ENCODE peak calls at places on chromosomes 11 and 22, in seven cellular contexts. One of them, this sample, is unnamed.
A peak's percentile ranks its signal among the peaks of the same experiment; 100 is the strongest.

GRCh38 chr11:45662096-45662664 is 3.2 kb downstream of the CHST1 start:
- DNase-seq in GM23338: no peak
- DNase-seq in HCT116: no peak
- DNase-seq in fibroblast of lung: no peak
- DNase-seq in IMR-90: no peak
- DNase-seq in astrocyte: no peak
- DNase-seq in H1: no peak
- DNase-seq in this sample: peak; percentile 66

GRCh38 chr11:534197-534591 is 1.2 kb downstream of the HRAS start:
- DNase-seq in IMR-90: no peak
- DNase-seq in HCT116: no peak
- DNase-seq in H1: no peak
- DNase-seq in astrocyte: no peak
- DNase-seq in fibroblast of lung: no peak
- DNase-seq in GM23338: no peak
- DNase-seq in this sample: no peak

GRCh38 chr11:19194620-19195308 is 7.0 kb downstream of the CSRP3 start:
- DNase-seq in HCT116: no peak
- DNase-seq in IMR-90: no peak
- DNase-seq in GM23338: no peak
- DNase-seq in H1: no peak
- DNase-seq in astrocyte: no peak
- DNase-seq in fibroblast of lung: no peak
- DNase-seq in this sample: no peak

GRCh38 chr11:69030324-69030723 is 17.3 kb upstream of the MRGPRF start:
- DNase-seq in astrocyte: no peak
- DNase-seq in H1: no peak
- DNase-seq in IMR-90: no peak
- DNase-seq in fibroblast of lung: no peak
- DNase-seq in GM23338: no peak
- DNase-seq in HCT116: no peak
- DNase-seq in this sample: peak; percentile 38

GRCh38 chr11:62732830-62733229 is 4.5 kb downstream of the TTC9C start:
- DNase-seq in H1: no peak
- DNase-seq in HCT116: no peak
- DNase-seq in astrocyte: no peak
- DNase-seq in fibroblast of lung: no peak
- DNase-seq in GM23338: peak; percentile 55
- DNase-seq in IMR-90: peak; percentile 36
- DNase-seq in this sample: no peak

GRCh38 chr11:57493507-57494503 is 21.7 kb downstream of the SLC43A1 start:
- DNase-seq in HCT116: peak; percentile 73
- DNase-seq in astrocyte: no peak
- DNase-seq in H1: peak; percentile 93
- DNase-seq in GM23338: peak; percentile 97
- DNase-seq in fibroblast of lung: no peak
- DNase-seq in IMR-90: peak; percentile 17
- DNase-seq in this sample: peak; percentile 71

GRCh38 chr22:43923191-43923590 is 414 bp upstream of the PNPLA3 start:
- DNase-seq in HCT116: no peak
- DNase-seq in astrocyte: no peak
- DNase-seq in IMR-90: no peak
- DNase-seq in fibroblast of lung: peak; percentile 24
- DNase-seq in GM23338: no peak
- DNase-seq in H1: peak; percentile 56
- DNase-seq in this sample: no peak

GRCh38 chr11:46675288-46675851 is 25.0 kb downstream of the ARHGAP1 start:
- DNase-seq in astrocyte: peak; percentile 63
- DNase-seq in HCT116: no peak
- DNase-seq in IMR-90: peak; percentile 72
- DNase-seq in fibroblast of lung: peak; percentile 72
- DNase-seq in H1: no peak
- DNase-seq in GM23338: no peak
- DNase-seq in this sample: peak; percentile 98

GRCh38 chr11:6646631-6647281 is 8.9 kb downstream of the DCHS1 start:
- DNase-seq in astrocyte: no peak
- DNase-seq in GM23338: peak; percentile 29
- DNase-seq in H1: no peak
- DNase-seq in IMR-90: peak; percentile 60
- DNase-seq in fibroblast of lung: no peak
- DNase-seq in HCT116: no peak
- DNase-seq in this sample: no peak

GRCh38 chr11:122729139-122729538 is 73.6 kb downstream of the UBASH3B start:
- DNase-seq in astrocyte: no peak
- DNase-seq in HCT116: no peak
- DNase-seq in GM23338: no peak
- DNase-seq in fibroblast of lung: no peak
- DNase-seq in IMR-90: no peak
- DNase-seq in H1: no peak
- DNase-seq in this sample: no peak

GRCh38 chr11:62552931-62553838 is 6.6 kb upstream of the AHNAK start:
- DNase-seq in HCT116: peak; percentile 91
- DNase-seq in H1: peak; percentile 82
- DNase-seq in IMR-90: peak; percentile 96
- DNase-seq in GM23338: peak; percentile 88
- DNase-seq in astrocyte: peak; percentile 96
- DNase-seq in fibroblast of lung: peak; percentile 98
- DNase-seq in this sample: peak; percentile 98

GRCh38 chr11:123601737-123602136 is 52.7 kb downstream of the SCN3B start:
- DNase-seq in IMR-90: no peak
- DNase-seq in fibroblast of lung: no peak
- DNase-seq in astrocyte: no peak
- DNase-seq in GM23338: no peak
- DNase-seq in HCT116: no peak
- DNase-seq in H1: no peak
- DNase-seq in this sample: no peak

GRCh38 chr11:6855971-6856542 is 6.8 kb upstream of the OR10A2 start:
- DNase-seq in astrocyte: peak; percentile 20
- DNase-seq in GM23338: no peak
- DNase-seq in HCT116: no peak
- DNase-seq in H1: no peak
- DNase-seq in IMR-90: peak; percentile 67
- DNase-seq in fibroblast of lung: peak; percentile 49
- DNase-seq in this sample: no peak

GRCh38 chr11:8370812-8371515 is 107.3 kb upstream of the LMO1 start:
- DNase-seq in fibroblast of lung: no peak
- DNase-seq in astrocyte: no peak
- DNase-seq in HCT116: no peak
- DNase-seq in H1: no peak
- DNase-seq in IMR-90: no peak
- DNase-seq in GM23338: no peak
- DNase-seq in this sample: peak; percentile 48

GRCh38 chr11:74492084-74492483 is 1.4 kb downstream of the LIPT2 start:
- DNase-seq in astrocyte: no peak
- DNase-seq in H1: no peak
- DNase-seq in IMR-90: no peak
- DNase-seq in fibroblast of lung: no peak
- DNase-seq in HCT116: no peak
- DNase-seq in GM23338: peak; percentile 2
- DNase-seq in this sample: no peak

GRCh38 chr11:74487875-74488274 is 5.6 kb downstream of the LIPT2 start:
- DNase-seq in GM23338: peak; percentile 55
- DNase-seq in astrocyte: no peak
- DNase-seq in IMR-90: no peak
- DNase-seq in H1: no peak
- DNase-seq in fibroblast of lung: no peak
- DNase-seq in HCT116: peak; percentile 32
- DNase-seq in this sample: no peak

GRCh38 chr11:74492974-74493815 is at the start of gene LIPT2:
- DNase-seq in fibroblast of lung: peak; percentile 98
- DNase-seq in astrocyte: peak; percentile 94
- DNase-seq in HCT116: peak; percentile 96
- DNase-seq in IMR-90: peak; percentile 95
- DNase-seq in GM23338: peak; percentile 99
- DNase-seq in H1: peak; percentile 94
- DNase-seq in this sample: peak; percentile 97

GRCh38 chr11:74493816-74494630 is 499 bp upstream of the LIPT2 start:
- DNase-seq in GM23338: peak; percentile 34
- DNase-seq in H1: no peak
- DNase-seq in fibroblast of lung: no peak
- DNase-seq in IMR-90: peak; percentile 47
- DNase-seq in astrocyte: no peak
- DNase-seq in HCT116: peak; percentile 22
- DNase-seq in this sample: peak; percentile 89

DNA sequence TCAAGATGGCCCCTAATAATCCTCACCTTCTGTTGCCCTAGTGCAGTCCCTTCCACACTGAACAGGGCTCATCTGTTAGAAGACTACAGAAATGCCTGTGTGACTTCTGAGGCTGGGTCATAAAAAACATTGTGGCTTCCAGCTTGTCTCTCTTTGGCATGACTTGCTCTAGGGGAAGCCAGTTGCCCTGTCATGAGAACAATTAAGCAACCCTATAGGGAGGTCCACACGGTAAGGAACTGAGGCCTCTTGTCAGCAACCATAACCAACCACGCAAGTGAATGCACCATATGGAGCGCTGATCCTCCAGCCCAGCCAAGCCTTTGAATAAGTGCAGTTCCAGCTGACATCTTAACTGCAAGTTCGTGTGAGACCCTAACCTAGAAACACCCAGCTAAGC is 2.6 kb downstream of the LIPT2 start:
- DNase-seq in GM23338: no peak
- DNase-seq in astrocyte: no peak
- DNase-seq in H1: no peak
- DNase-seq in fibroblast of lung: no peak
- DNase-seq in IMR-90: no peak
- DNase-seq in HCT116: no peak
- DNase-seq in this sample: no peak
- TF ChIP-seq CTCF in GM23338: no peak
- TF ChIP-seq CTCF in astrocyte: no peak
- TF ChIP-seq CTCF in H1: no peak
- TF ChIP-seq CTCF in fibroblast of lung: no peak
- TF ChIP-seq CTCF in IMR-90: no peak
- TF ChIP-seq CTCF in HCT116: no peak
- TF ChIP-seq CTCF in this sample: no peak

DNA sequence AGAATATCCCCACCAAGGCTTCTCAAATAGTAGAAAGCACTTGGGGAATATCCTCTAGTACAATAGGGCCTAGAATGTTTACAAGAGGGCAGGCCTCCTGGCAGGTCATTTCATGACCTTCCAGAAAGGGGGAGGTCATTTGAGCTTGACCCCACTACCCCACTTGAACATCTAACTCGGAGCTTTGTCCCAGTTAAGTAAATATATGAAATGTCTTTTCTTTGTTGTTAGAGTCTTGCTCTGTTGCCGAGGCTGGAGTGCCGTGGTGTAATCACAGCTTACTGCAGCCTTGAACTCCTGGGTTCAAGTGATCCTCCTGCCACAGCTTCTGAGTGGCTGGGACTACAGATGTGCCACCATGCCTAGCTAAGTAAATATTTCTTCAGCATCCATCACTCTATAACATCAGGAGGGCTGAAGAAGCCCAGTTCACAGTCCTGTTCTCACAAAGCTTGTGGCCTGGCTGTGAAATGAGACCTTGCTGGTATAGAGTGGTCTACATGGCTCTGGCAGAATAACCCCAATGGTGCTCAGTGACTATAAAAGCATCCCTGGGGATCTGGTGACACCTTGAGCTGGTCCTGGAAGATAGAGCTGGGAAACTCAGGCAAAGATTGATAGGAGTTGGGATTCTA is 108.3 kb downstream of the ABTB2 start:
- DNase-seq in H1: no peak
- DNase-seq in astrocyte: no peak
- DNase-seq in GM23338: no peak
- DNase-seq in fibroblast of lung: no peak
- DNase-seq in HCT116: no peak
- DNase-seq in IMR-90: no peak
- DNase-seq in this sample: no peak
- H2AFZ ChIP-seq in H1: no peak overlapping the region
- H2AFZ ChIP-seq in astrocyte: no peak overlapping the region
- H2AFZ ChIP-seq in GM23338: no peak overlapping the region
- H2AFZ ChIP-seq in fibroblast of lung: no peak overlapping the region
- H2AFZ ChIP-seq in HCT116: no peak overlapping the region
- H2AFZ ChIP-seq in IMR-90: no peak overlapping the region
- H2AFZ ChIP-seq in this sample: no peak overlapping the region

GRCh38 chr11:118004543-118005223 is 18.5 kb downstream of the IL10RA start:
- DNase-seq in HCT116: no peak
- DNase-seq in fibroblast of lung: no peak
- DNase-seq in GM23338: no peak
- DNase-seq in IMR-90: no peak
- DNase-seq in astrocyte: no peak
- DNase-seq in H1: peak; percentile 29
- DNase-seq in this sample: no peak
- H3K4me1 ChIP-seq in HCT116: no peaks in the 10 kb centered on the region
- H3K4me1 ChIP-seq in fibroblast of lung: no peaks in the 10 kb centered on the region
- H3K4me1 ChIP-seq in GM23338: peaks cover 4% of the 10 kb centered on the region
- H3K4me1 ChIP-seq in IMR-90: no peaks in the 10 kb centered on the region
- H3K4me1 ChIP-seq in astrocyte: no peaks in the 10 kb centered on the region
- H3K4me1 ChIP-seq in H1: no peaks in the 10 kb centered on the region
- H3K4me1 ChIP-seq in this sample: no peaks in the 10 kb centered on the region

GRCh38 chr11:10407749-10408472 is 47.2 kb upstream of the AMPD3 start:
- DNase-seq in fibroblast of lung: no peak
- DNase-seq in astrocyte: no peak
- DNase-seq in HCT116: no peak
- DNase-seq in IMR-90: no peak
- DNase-seq in GM23338: no peak
- DNase-seq in H1: no peak
- DNase-seq in this sample: no peak

GRCh38 chr11:10410106-10410843 is 44.8 kb upstream of the AMPD3 start:
- DNase-seq in fibroblast of lung: no peak
- DNase-seq in HCT116: no peak
- DNase-seq in astrocyte: no peak
- DNase-seq in IMR-90: no peak
- DNase-seq in H1: no peak
- DNase-seq in GM23338: no peak
- DNase-seq in this sample: no peak

GRCh38 chr11:10407055-10407454 is 48.0 kb upstream of the AMPD3 start:
- DNase-seq in HCT116: peak; percentile 40
- DNase-seq in GM23338: no peak
- DNase-seq in fibroblast of lung: peak; percentile 35
- DNase-seq in astrocyte: no peak
- DNase-seq in IMR-90: peak; percentile 63
- DNase-seq in H1: no peak
- DNase-seq in this sample: no peak

GRCh38 chr11:10410844-10411200 is 44.2 kb upstream of the AMPD3 start:
- DNase-seq in HCT116: no peak
- DNase-seq in H1: no peak
- DNase-seq in IMR-90: no peak
- DNase-seq in fibroblast of lung: no peak
- DNase-seq in GM23338: no peak
- DNase-seq in astrocyte: no peak
- DNase-seq in this sample: no peak

GRCh38 chr11:10409207-10409661 is 45.8 kb upstream of the AMPD3 start:
- DNase-seq in fibroblast of lung: no peak
- DNase-seq in H1: no peak
- DNase-seq in IMR-90: no peak
- DNase-seq in HCT116: no peak
- DNase-seq in GM23338: no peak
- DNase-seq in astrocyte: no peak
- DNase-seq in this sample: no peak
- TF ChIP-seq CTCF in fibroblast of lung: no peak
- TF ChIP-seq CTCF in H1: no peak
- TF ChIP-seq CTCF in IMR-90: no peak
- TF ChIP-seq CTCF in HCT116: no peak
- TF ChIP-seq CTCF in GM23338: no peak
- TF ChIP-seq CTCF in astrocyte: no peak
- TF ChIP-seq CTCF in this sample: no peak